ENCODE peak calls at places on chromosomes 11 and 22, in seven cellular contexts. C is coronary artery; B is Jurkat, Clone E6-1; D is T-helper 9 cell; A is B cell; X is activated naive CD4-positive, alpha-beta T cell treated with Interleukin-2 at 50 U/mL for 16 hours; E is DMS153. P is an unnamed sample.
A peak's percentile ranks its signal among the peaks of the same experiment; 100 is the strongest.

GRCh38 chr22:41445171-41446056 is 1.2 kb downstream of the TOB2 start:
- DNase-seq in D (peak; percentile 7), X (peak; percentile 29), B (peak; percentile 20), A (peak; percentile 40), C (no peak), E (peak; percentile 3), P (no peak)

GRCh38 chr11:394034-394857 is at the start of gene PKP3:
- DNase-seq in B (no peak), D (no peak), E (peak; percentile 64), A (no peak), X (no peak), C (no peak), P (no peak)

GRCh38 chr11:35525501-35526175 is at the start of gene PAMR1:
- DNase-seq in A (peak; percentile 2), C (no peak), X (no peak), D (no peak), B (no peak), E (peak; percentile 32), P (peak; percentile 42)

GRCh38 chr11:17915500-17916143 is 97.2 kb downstream of the SERGEF start:
- DNase-seq in A (no peak), X (no peak), D (no peak), C (no peak), B (no peak), E (no peak), P (no peak)

GRCh38 chr22:36612458-36612857 is 83.5 kb upstream of the EIF3D start:
- DNase-seq in C (peak; percentile 4), E (no peak), A (no peak), X (no peak), B (no peak), D (no peak), P (no peak)

GRCh38 chr11:55726715-55727324 is 46.4 kb upstream of the OR5D13 start:
- DNase-seq in A (no peak), E (no peak), B (no peak), D (no peak), X (no peak), C (no peak), P (no peak)

GRCh38 chr22:26887456-26887855 is 230.1 kb downstream of the MIAT start:
- DNase-seq in E (no peak), X (no peak), A (no peak), D (no peak), B (no peak), C (no peak), P (no peak)

GRCh38 chr22:26398741-26399153 is 30.3 kb upstream of the ASPHD2 start:
- DNase-seq in D (peak; percentile 19), X (peak; percentile 63), E (peak; percentile 38), B (peak; percentile 57), C (no peak), A (peak; percentile 74), P (peak; percentile 55)

GRCh38 chr11:96620464-96621044 is 230.7 kb downstream of the JRKL start:
- DNase-seq in X (no peak), C (no peak), D (no peak), E (no peak), A (no peak), B (no peak), P (no peak)

GRCh38 chr11:86537541-86538222 is 134.7 kb downstream of the ME3 start:
- DNase-seq in X (no peak), B (peak; percentile 3), A (no peak), C (no peak), D (no peak), E (no peak), P (no peak)

GRCh38 chr11:13118194-13118593 is 109.1 kb downstream of the RASSF10 start:
- DNase-seq in C (no peak), E (no peak), D (no peak), X (no peak), A (no peak), B (no peak), P (no peak)

GRCh38 chr11:58864335-58864734 is 19.8 kb upstream of the GLYATL2 start:
- DNase-seq in D (no peak), X (no peak), A (peak; percentile 10), B (no peak), C (no peak), E (no peak), P (no peak)